ENCODE peak calls at places on chromosomes 7 and 10, in five cellular contexts. One of them, this sample, is unnamed.

GRCh38 chr7:156440456-156440855 is 200.1 kb upstream of the RNF32 start:
- DNase-seq in retina: no peak
- DNase-seq in tibial artery: no peak
- DNase-seq in stimulated activated CD4-positive, alpha-beta T cell treated with anti-CD3 and anti-CD28 coated beads, Interleukin-1b, Interleukin-23, amount 100 ng/mL, for 24 hours: no peak
- DNase-seq in M059J: no peak
- DNase-seq in this sample: no peak

GRCh38 chr10:23173549-23174074 is 18.5 kb upstream of the PTF1A start:
- DNase-seq in retina: no peak
- DNase-seq in tibial artery: no peak
- DNase-seq in stimulated activated CD4-positive, alpha-beta T cell treated with anti-CD3 and anti-CD28 coated beads, Interleukin-1b, Interleukin-23, amount 100 ng/mL, for 24 hours: no peak
- DNase-seq in M059J: no peak
- DNase-seq in this sample: no peak

GRCh38 chr7:87028636-87029035 is 30.8 kb downstream of the ELAPOR2 start:
- DNase-seq in retina: no peak
- DNase-seq in tibial artery: no peak
- DNase-seq in stimulated activated CD4-positive, alpha-beta T cell treated with anti-CD3 and anti-CD28 coated beads, Interleukin-1b, Interleukin-23, amount 100 ng/mL, for 24 hours: no peak
- DNase-seq in M059J: no peak
- DNase-seq in this sample: no peak

GRCh38 chr7:50852901-50853300 is 70.2 kb upstream of the GRB10 start:
- DNase-seq in retina: no peak
- DNase-seq in tibial artery: no peak
- DNase-seq in stimulated activated CD4-positive, alpha-beta T cell treated with anti-CD3 and anti-CD28 coated beads, Interleukin-1b, Interleukin-23, amount 100 ng/mL, for 24 hours: no peak
- DNase-seq in M059J: no peak
- DNase-seq in this sample: no peak

GRCh38 chr7:28573751-28574295 is 161.5 kb downstream of the CREB5 start:
- DNase-seq in retina: no peak
- DNase-seq in tibial artery: no peak
- DNase-seq in stimulated activated CD4-positive, alpha-beta T cell treated with anti-CD3 and anti-CD28 coated beads, Interleukin-1b, Interleukin-23, amount 100 ng/mL, for 24 hours: no peak
- DNase-seq in M059J: no peak
- DNase-seq in this sample: no peak

GRCh38 chr10:96833220-96834001 is 1.3 kb downstream of the LCOR start:
- DNase-seq in retina: peak; percentile 76
- DNase-seq in tibial artery: no peak
- DNase-seq in stimulated activated CD4-positive, alpha-beta T cell treated with anti-CD3 and anti-CD28 coated beads, Interleukin-1b, Interleukin-23, amount 100 ng/mL, for 24 hours: no peak
- DNase-seq in M059J: peak; percentile 46
- DNase-seq in this sample: no peak

GRCh38 chr7:111660478-111660877 is 98.2 kb upstream of the IMMP2L start:
- DNase-seq in retina: no peak
- DNase-seq in tibial artery: no peak
- DNase-seq in stimulated activated CD4-positive, alpha-beta T cell treated with anti-CD3 and anti-CD28 coated beads, Interleukin-1b, Interleukin-23, amount 100 ng/mL, for 24 hours: no peak
- DNase-seq in M059J: no peak
- DNase-seq in this sample: no peak

GRCh38 chr7:133770863-133771492 is 356.2 kb upstream of the LRGUK start:
- DNase-seq in retina: peak; percentile 39
- DNase-seq in tibial artery: no peak
- DNase-seq in stimulated activated CD4-positive, alpha-beta T cell treated with anti-CD3 and anti-CD28 coated beads, Interleukin-1b, Interleukin-23, amount 100 ng/mL, for 24 hours: no peak
- DNase-seq in M059J: peak; percentile 63
- DNase-seq in this sample: no peak

GRCh38 chr7:33043875-33044718 is 18.5 kb downstream of the NT5C3A start:
- DNase-seq in retina: no peak
- DNase-seq in tibial artery: no peak
- DNase-seq in stimulated activated CD4-positive, alpha-beta T cell treated with anti-CD3 and anti-CD28 coated beads, Interleukin-1b, Interleukin-23, amount 100 ng/mL, for 24 hours: no peak
- DNase-seq in M059J: no peak
- DNase-seq in this sample: no peak

GRCh38 chr7:25187932-25188331 is 40.4 kb downstream of the NPVF start:
- DNase-seq in retina: no peak
- DNase-seq in tibial artery: no peak
- DNase-seq in stimulated activated CD4-positive, alpha-beta T cell treated with anti-CD3 and anti-CD28 coated beads, Interleukin-1b, Interleukin-23, amount 100 ng/mL, for 24 hours: no peak
- DNase-seq in M059J: no peak
- DNase-seq in this sample: no peak

GRCh38 chr10:30751678-30752331 is 122.3 kb upstream of the LYZL2 start:
- DNase-seq in retina: no peak
- DNase-seq in tibial artery: peak; percentile 77
- DNase-seq in stimulated activated CD4-positive, alpha-beta T cell treated with anti-CD3 and anti-CD28 coated beads, Interleukin-1b, Interleukin-23, amount 100 ng/mL, for 24 hours: peak; percentile 37
- DNase-seq in M059J: peak; percentile 41
- DNase-seq in this sample: no peak

GRCh38 chr7:127733976-127734375 is 82.0 kb downstream of the SND1 start:
- DNase-seq in retina: no peak
- DNase-seq in tibial artery: no peak
- DNase-seq in stimulated activated CD4-positive, alpha-beta T cell treated with anti-CD3 and anti-CD28 coated beads, Interleukin-1b, Interleukin-23, amount 100 ng/mL, for 24 hours: no peak
- DNase-seq in M059J: no peak
- DNase-seq in this sample: no peak

GRCh38 chr7:32255036-32255435 is 184.8 kb upstream of the PDE1C start:
- DNase-seq in retina: no peak
- DNase-seq in tibial artery: no peak
- DNase-seq in stimulated activated CD4-positive, alpha-beta T cell treated with anti-CD3 and anti-CD28 coated beads, Interleukin-1b, Interleukin-23, amount 100 ng/mL, for 24 hours: no peak
- DNase-seq in M059J: no peak
- DNase-seq in this sample: no peak

GRCh38 chr10:958856-959255 is 27.4 kb upstream of the LARP4B start:
- DNase-seq in retina: no peak
- DNase-seq in tibial artery: no peak
- DNase-seq in stimulated activated CD4-positive, alpha-beta T cell treated with anti-CD3 and anti-CD28 coated beads, Interleukin-1b, Interleukin-23, amount 100 ng/mL, for 24 hours: no peak
- DNase-seq in M059J: no peak
- DNase-seq in this sample: no peak

GRCh38 chr7:135247746-135248471 is 14.3 kb downstream of the STRA8 start:
- DNase-seq in retina: no peak
- DNase-seq in tibial artery: no peak
- DNase-seq in stimulated activated CD4-positive, alpha-beta T cell treated with anti-CD3 and anti-CD28 coated beads, Interleukin-1b, Interleukin-23, amount 100 ng/mL, for 24 hours: no peak
- DNase-seq in M059J: no peak
- DNase-seq in this sample: no peak

GRCh38 chr10:49010831-49011230 is 71.2 kb upstream of the LRRC18 start:
- DNase-seq in retina: no peak
- DNase-seq in tibial artery: no peak
- DNase-seq in stimulated activated CD4-positive, alpha-beta T cell treated with anti-CD3 and anti-CD28 coated beads, Interleukin-1b, Interleukin-23, amount 100 ng/mL, for 24 hours: no peak
- DNase-seq in M059J: no peak
- DNase-seq in this sample: no peak

GRCh38 chr10:103678104-103678526 is 177.3 kb downstream of the SH3PXD2A start:
- DNase-seq in retina: peak; percentile 87
- DNase-seq in tibial artery: peak; percentile 76
- DNase-seq in stimulated activated CD4-positive, alpha-beta T cell treated with anti-CD3 and anti-CD28 coated beads, Interleukin-1b, Interleukin-23, amount 100 ng/mL, for 24 hours: peak; percentile 75
- DNase-seq in M059J: no peak
- DNase-seq in this sample: peak; percentile 79

GRCh38 chr10:42865716-42866114 is 83.1 kb downstream of the BMS1 start:
- DNase-seq in retina: no peak
- DNase-seq in tibial artery: no peak
- DNase-seq in stimulated activated CD4-positive, alpha-beta T cell treated with anti-CD3 and anti-CD28 coated beads, Interleukin-1b, Interleukin-23, amount 100 ng/mL, for 24 hours: no peak
- DNase-seq in M059J: no peak
- DNase-seq in this sample: no peak

GRCh38 chr10:43964486-43964885 is 315.8 kb upstream of the ZNF32 start:
- DNase-seq in retina: no peak
- DNase-seq in tibial artery: no peak
- DNase-seq in stimulated activated CD4-positive, alpha-beta T cell treated with anti-CD3 and anti-CD28 coated beads, Interleukin-1b, Interleukin-23, amount 100 ng/mL, for 24 hours: no peak
- DNase-seq in M059J: peak; percentile 25
- DNase-seq in this sample: no peak

GRCh38 chr7:21357146-21358097 is 70.5 kb upstream of the SP4 start:
- DNase-seq in retina: no peak
- DNase-seq in tibial artery: no peak
- DNase-seq in stimulated activated CD4-positive, alpha-beta T cell treated with anti-CD3 and anti-CD28 coated beads, Interleukin-1b, Interleukin-23, amount 100 ng/mL, for 24 hours: no peak
- DNase-seq in M059J: no peak
- DNase-seq in this sample: no peak

GRCh38 chr7:155741805-155742204 is 70.5 kb downstream of the SHH start:
- DNase-seq in retina: no peak
- DNase-seq in tibial artery: no peak
- DNase-seq in stimulated activated CD4-positive, alpha-beta T cell treated with anti-CD3 and anti-CD28 coated beads, Interleukin-1b, Interleukin-23, amount 100 ng/mL, for 24 hours: no peak
- DNase-seq in M059J: no peak
- DNase-seq in this sample: no peak

GRCh38 chr7:144819566-144819965 is 16.3 kb downstream of the TPK1 start:
- DNase-seq in retina: no peak
- DNase-seq in tibial artery: no peak
- DNase-seq in stimulated activated CD4-positive, alpha-beta T cell treated with anti-CD3 and anti-CD28 coated beads, Interleukin-1b, Interleukin-23, amount 100 ng/mL, for 24 hours: no peak
- DNase-seq in M059J: no peak
- DNase-seq in this sample: no peak

GRCh38 chr10:83522881-83523386 is 616.4 kb upstream of the GHITM start:
- DNase-seq in retina: peak; percentile 10
- DNase-seq in tibial artery: no peak
- DNase-seq in stimulated activated CD4-positive, alpha-beta T cell treated with anti-CD3 and anti-CD28 coated beads, Interleukin-1b, Interleukin-23, amount 100 ng/mL, for 24 hours: no peak
- DNase-seq in M059J: peak; percentile 18
- DNase-seq in this sample: no peak

GRCh38 chr7:104979167-104979841 is 34.7 kb upstream of the KMT2E start:
- DNase-seq in retina: peak; percentile 36
- DNase-seq in tibial artery: peak; percentile 75
- DNase-seq in stimulated activated CD4-positive, alpha-beta T cell treated with anti-CD3 and anti-CD28 coated beads, Interleukin-1b, Interleukin-23, amount 100 ng/mL, for 24 hours: no peak
- DNase-seq in M059J: peak; percentile 87
- DNase-seq in this sample: no peak

GRCh38 chr10:91901784-91902677 is 7.3 kb downstream of the FGFBP3 start:
- DNase-seq in retina: no peak
- DNase-seq in tibial artery: no peak
- DNase-seq in stimulated activated CD4-positive, alpha-beta T cell treated with anti-CD3 and anti-CD28 coated beads, Interleukin-1b, Interleukin-23, amount 100 ng/mL, for 24 hours: peak; percentile 55
- DNase-seq in M059J: peak; percentile 93
- DNase-seq in this sample: peak; percentile 27

GRCh38 chr7:132123763-132124162 is 452.5 kb downstream of the PLXNA4 start:
- DNase-seq in retina: no peak
- DNase-seq in tibial artery: no peak
- DNase-seq in stimulated activated CD4-positive, alpha-beta T cell treated with anti-CD3 and anti-CD28 coated beads, Interleukin-1b, Interleukin-23, amount 100 ng/mL, for 24 hours: no peak
- DNase-seq in M059J: no peak
- DNase-seq in this sample: no peak

GRCh38 chr7:77903597-77903996 is 105.0 kb downstream of the PHTF2 start:
- DNase-seq in retina: no peak
- DNase-seq in tibial artery: no peak
- DNase-seq in stimulated activated CD4-positive, alpha-beta T cell treated with anti-CD3 and anti-CD28 coated beads, Interleukin-1b, Interleukin-23, amount 100 ng/mL, for 24 hours: no peak
- DNase-seq in M059J: no peak
- DNase-seq in this sample: no peak

GRCh38 chr10:71817831-71818268 is 33.2 kb downstream of the PSAP start:
- DNase-seq in retina: no peak
- DNase-seq in tibial artery: peak; percentile 71
- DNase-seq in stimulated activated CD4-positive, alpha-beta T cell treated with anti-CD3 and anti-CD28 coated beads, Interleukin-1b, Interleukin-23, amount 100 ng/mL, for 24 hours: no peak
- DNase-seq in M059J: no peak
- DNase-seq in this sample: no peak

GRCh38 chr7:116522247-116522646 is 2.6 kb upstream of the CAV1 start:
- DNase-seq in retina: no peak
- DNase-seq in tibial artery: no peak
- DNase-seq in stimulated activated CD4-positive, alpha-beta T cell treated with anti-CD3 and anti-CD28 coated beads, Interleukin-1b, Interleukin-23, amount 100 ng/mL, for 24 hours: no peak
- DNase-seq in M059J: peak; percentile 95
- DNase-seq in this sample: no peak

GRCh38 chr10:101538481-101538880 is 49.6 kb downstream of the POLL start:
- DNase-seq in retina: no peak
- DNase-seq in tibial artery: no peak
- DNase-seq in stimulated activated CD4-positive, alpha-beta T cell treated with anti-CD3 and anti-CD28 coated beads, Interleukin-1b, Interleukin-23, amount 100 ng/mL, for 24 hours: no peak
- DNase-seq in M059J: no peak
- DNase-seq in this sample: no peak

GRCh38 chr7:29217112-29217511 is 22.5 kb downstream of the CHN2 start:
- DNase-seq in retina: no peak
- DNase-seq in tibial artery: no peak
- DNase-seq in stimulated activated CD4-positive, alpha-beta T cell treated with anti-CD3 and anti-CD28 coated beads, Interleukin-1b, Interleukin-23, amount 100 ng/mL, for 24 hours: no peak
- DNase-seq in M059J: no peak
- DNase-seq in this sample: no peak